ENCODE peak calls at places on chromosomes 6 and 20, in eight cellular contexts. R, H, S, D, J, I, N and L are unnamed samples.

GRCh38 chr6:117601811-117602150 is 530 bp downstream of the GOPC start:
- DNase-seq in R (peak), H (no peak), S (no peak), D (peak), J (no peak), I (no peak), N (no peak), L (no peak)

GRCh38 chr20:41365785-41366545 is 653 bp downstream of the EMILIN3 start:
- DNase-seq in R (no peak), H (no peak), S (no peak), D (no peak), J (no peak), I (peak), N (no peak), L (no peak)

GRCh38 chr20:4167261-4168004 is 152.1 kb upstream of the RNF24 start:
- DNase-seq in R (peak), H (no peak), S (no peak), D (peak), J (no peak), I (no peak), N (no peak), L (no peak)

GRCh38 chr6:18155864-18156396 is 708 bp downstream of the KDM1B start:
- DNase-seq in R (peak), H (peak), S (peak), D (peak), J (peak), I (peak), N (peak), L (peak)

GRCh38 chr20:33666293-33667244 is at the start of gene ACTL10:
- DNase-seq in R (peak), H (peak), S (peak), D (peak), J (peak), I (peak), N (peak), L (peak)

GRCh38 chr6:134826889-134827737 is 122.8 kb downstream of the ALDH8A1 start:
- DNase-seq in R (no peak), H (no peak), S (peak), D (peak), J (no peak), I (peak), N (peak), L (no peak)

GRCh38 chr6:149461670-149462069 is 23.1 kb downstream of the ZC3H12D start:
- DNase-seq in R (no peak), H (no peak), S (no peak), D (no peak), J (no peak), I (no peak), N (no peak), L (no peak)

GRCh38 chr6:31473780-31474725 is 23.9 kb upstream of the MICB start:
- DNase-seq in R (no peak), H (no peak), S (peak), D (no peak), J (no peak), I (peak), N (peak), L (no peak)

GRCh38 chr6:82040405-82041221 is 206.9 kb downstream of the IBTK start:
- DNase-seq in R (peak), H (no peak), S (peak), D (no peak), J (no peak), I (peak), N (no peak), L (no peak)

GRCh38 chr6:128888444-128889175 is 5.7 kb downstream of the LAMA2 start:
- DNase-seq in R (no peak), H (no peak), S (no peak), D (no peak), J (no peak), I (no peak), N (no peak), L (no peak)

GRCh38 chr6:3277851-3278416 is 19.2 kb downstream of the PSMG4 start:
- DNase-seq in R (no peak), H (no peak), S (no peak), D (no peak), J (no peak), I (no peak), N (no peak), L (no peak)

GRCh38 chr6:56211724-56212123 is 35.7 kb downstream of the COL21A1 start:
- DNase-seq in R (no peak), H (no peak), S (no peak), D (no peak), J (no peak), I (no peak), N (no peak), L (no peak)

GRCh38 chr6:157013649-157014365 is 236.6 kb downstream of the ARID1B start:
- DNase-seq in R (no peak), H (no peak), S (no peak), D (no peak), J (no peak), I (no peak), N (no peak), L (no peak)

GRCh38 chr6:106519460-106520394 is 109.6 kb downstream of the RTN4IP1 start:
- DNase-seq in R (no peak), H (peak), S (peak), D (no peak), J (peak), I (peak), N (no peak), L (peak)

GRCh38 chr6:27720607-27721580 is 191.3 kb downstream of the OR2B2 start:
- DNase-seq in R (no peak), H (no peak), S (peak), D (no peak), J (no peak), I (peak), N (no peak), L (no peak)

GRCh38 chr20:58697201-58697866 is 4.7 kb downstream of the NPEPL1 start:
- DNase-seq in R (no peak), H (no peak), S (no peak), D (no peak), J (no peak), I (no peak), N (no peak), L (no peak)

GRCh38 chr6:4133941-4134838 is 1.2 kb downstream of the ECI2 start:
- DNase-seq in R (peak), H (no peak), S (peak), D (peak), J (peak), I (peak), N (no peak), L (peak)

GRCh38 chr6:52475307-52475706 is 55.2 kb downstream of the EFHC1 start:
- DNase-seq in R (no peak), H (no peak), S (no peak), D (no peak), J (no peak), I (peak), N (no peak), L (no peak)

GRCh38 chr6:106117579-106117978 is 31.4 kb downstream of the PRDM1 start:
- DNase-seq in R (no peak), H (peak), S (no peak), D (no peak), J (no peak), I (no peak), N (no peak), L (peak)

GRCh38 chr20:20237093-20237959 is 130.6 kb upstream of the INSM1 start:
- DNase-seq in R (peak), H (no peak), S (peak), D (no peak), J (no peak), I (peak), N (peak), L (no peak)

GRCh38 chr6:6717953-6718352 is 129.4 kb downstream of the LY86 start:
- DNase-seq in R (no peak), H (no peak), S (no peak), D (peak), J (no peak), I (no peak), N (no peak), L (no peak)

GRCh38 chr6:33195304-33196022 is 3.2 kb upstream of the COL11A2 start:
- DNase-seq in R (no peak), H (no peak), S (no peak), D (no peak), J (no peak), I (no peak), N (no peak), L (no peak)

GRCh38 chr20:33926425-33926824 is 67.3 kb upstream of the RALY start:
- DNase-seq in R (no peak), H (no peak), S (no peak), D (no peak), J (no peak), I (no peak), N (no peak), L (no peak)

GRCh38 chr6:21931641-21932335 is 338.2 kb downstream of the SOX4 start:
- DNase-seq in R (no peak), H (no peak), S (peak), D (no peak), J (no peak), I (peak), N (no peak), L (no peak)

GRCh38 chr6:39334039-39334438 is 11.5 kb upstream of the KCNK16 start:
- DNase-seq in R (no peak), H (no peak), S (no peak), D (no peak), J (no peak), I (no peak), N (no peak), L (no peak)

GRCh38 chr6:73308712-73309533 is 45.2 kb downstream of the DPPA5 start:
- DNase-seq in R (no peak), H (no peak), S (peak), D (no peak), J (no peak), I (peak), N (no peak), L (no peak)

GRCh38 chr6:25749837-25750236 is 4.7 kb upstream of the SLC17A4 start:
- DNase-seq in R (no peak), H (no peak), S (no peak), D (no peak), J (no peak), I (no peak), N (no peak), L (no peak)

GRCh38 chr6:70371454-70372105 is 41.7 kb upstream of the FAM135A start:
- DNase-seq in R (peak), H (peak), S (peak), D (no peak), J (no peak), I (peak), N (no peak), L (no peak)